ENCODE peak calls at places on chromosome 19, in nine cellular contexts. E is AG04450; X is mesendoderm; M is IMR-90; L is Daoy; N is astrocyte of the spinal cord; T is effector CD4-positive, alpha-beta T cell; B is GM04504; U is LHCN-M2. P is an unnamed sample.

GRCh38 chr19:44303976-44304568 is 753 bp downstream of the ZNF235 start:
- DNase-seq in B (peak; percentile 32), L (peak; percentile 35), M (peak; percentile 3), N (peak; percentile 55), E (no peak), X (peak; percentile 32), T (no peak), U (peak; percentile 42), P (peak; percentile 23)

GRCh38 chr19:11587302-11587972 is 9.8 kb upstream of the ZNF627 start:
- DNase-seq in U (peak; percentile 62), M (peak; percentile 60), X (peak; percentile 65), B (no peak), T (peak; percentile 62), E (peak; percentile 20), L (peak; percentile 74), N (peak; percentile 44), P (peak; percentile 31)

GRCh38 chr19:32407004-32407992 is 1.7 kb downstream of the DPY19L3 start:
- DNase-seq in T (no peak), N (peak; percentile 39), X (peak; percentile 10), E (no peak), U (peak; percentile 64), M (peak; percentile 37), B (no peak), L (peak; percentile 60), P (no peak)

GRCh38 chr19:6066661-6067646 is 43.3 kb downstream of the RFX2 start:
- DNase-seq in L (peak; percentile 89), T (peak; percentile 50), X (peak; percentile 98), U (peak; percentile 85), B (peak; percentile 94), N (peak; percentile 95), E (no peak), M (peak; percentile 86), P (no peak)

GRCh38 chr19:18364826-18365528 is 21.0 kb upstream of the GDF15 start:
- DNase-seq in B (peak; percentile 95), X (peak; percentile 99), E (peak; percentile 97), U (peak; percentile 89), N (peak; percentile 99), M (peak; percentile 100), L (peak; percentile 96), T (no peak), P (peak; percentile 85)

GRCh38 chr19:4970558-4971423 is 1.9 kb downstream of the KDM4B start:
- DNase-seq in U (no peak), N (peak; percentile 29), T (no peak), M (no peak), B (no peak), L (no peak), E (no peak), X (peak; percentile 33), P (no peak)

GRCh38 chr19:12647490-12648071 is 19.0 kb downstream of the MAN2B1 start:
- DNase-seq in M (no peak), N (no peak), B (no peak), L (peak; percentile 49), U (no peak), X (peak; percentile 41), T (no peak), E (no peak), P (no peak)

GRCh38 chr19:46461537-46461936 is 9.8 kb downstream of the PNMA8A start:
- DNase-seq in L (no peak), N (peak; percentile 15), B (no peak), E (no peak), T (no peak), X (no peak), U (peak; percentile 47), M (no peak), P (no peak)

GRCh38 chr19:50203281-50204080 is at the start of gene MYH14:
- DNase-seq in E (no peak), L (peak; percentile 98), B (no peak), T (no peak), U (peak; percentile 2), M (no peak), X (peak; percentile 94), N (peak; percentile 9), P (no peak)

GRCh38 chr19:4969772-4970531 is 1.0 kb downstream of the KDM4B start:
- DNase-seq in X (no peak), T (no peak), M (no peak), U (no peak), N (peak; percentile 18), B (no peak), E (no peak), L (no peak), P (no peak)

GRCh38 chr19:2290441-2291184 is 8.6 kb upstream of the PEAK3 start:
- DNase-seq in N (no peak), M (no peak), L (no peak), E (no peak), T (no peak), B (no peak), U (no peak), X (no peak), P (no peak)

GRCh38 chr19:35828694-35829301 is 16.2 kb upstream of the PRODH2 start:
- DNase-seq in N (peak; percentile 59), E (peak; percentile 23), T (peak; percentile 38), M (peak; percentile 67), U (peak; percentile 57), L (peak; percentile 79), X (peak; percentile 77), B (peak; percentile 27), P (peak; percentile 41)

GRCh38 chr19:2070986-2071673 is 20.1 kb upstream of the MKNK2 start:
- DNase-seq in E (no peak), B (no peak), T (no peak), N (no peak), X (no peak), U (no peak), M (no peak), L (no peak), P (no peak)

GRCh38 chr19:49155830-49156346 is 692 bp upstream of the HRC start:
- DNase-seq in M (no peak), T (no peak), B (no peak), N (no peak), E (no peak), L (no peak), X (peak; percentile 58), U (no peak), P (no peak)

GRCh38 chr19:32339988-32340874 is 5.2 kb upstream of the ZNF507 start:
- DNase-seq in M (peak; percentile 27), L (peak; percentile 48), B (no peak), T (peak; percentile 29), U (peak; percentile 24), E (no peak), X (peak; percentile 68), N (peak; percentile 46), P (no peak)

GRCh38 chr19:48964205-48965032 is 690 bp upstream of the FTL start:
- DNase-seq in X (peak; percentile 90), E (no peak), M (peak; percentile 44), T (no peak), B (peak; percentile 33), U (peak; percentile 51), N (no peak), L (no peak), P (no peak)